ENCODE peak calls at places on chromosomes 5 and 9, in eight cellular contexts. One of them, this sample, is unnamed.

GRCh38 chr5:7714697-7715096 is 136.2 kb downstream of the CFAP90 start:
- DNase-seq in neuronal stem cell: no peak
- DNase-seq in germinal center: no peak
- DNase-seq in A172: peak; percentile 40
- DNase-seq in activated T-cell treated with anti-CD3 and anti-CD28 coated beads for 1 hour: no peak
- DNase-seq in astrocyte of the spinal cord: peak; percentile 23
- DNase-seq in neural progenitor cell: no peak
- DNase-seq in stimulated activated CD4-positive, alpha-beta T cell treated with anti-CD3 and anti-CD28 coated beads, Interleukin-1b, Interleukin-23, amount 100 ng/mL, for 24 hours: no peak
- DNase-seq in this sample: no peak

GRCh38 chr9:111975709-111976108 is 79.1 kb downstream of the UGCG start:
- DNase-seq in neuronal stem cell: no peak
- DNase-seq in germinal center: peak; percentile 30
- DNase-seq in A172: no peak
- DNase-seq in activated T-cell treated with anti-CD3 and anti-CD28 coated beads for 1 hour: peak; percentile 2
- DNase-seq in astrocyte of the spinal cord: no peak
- DNase-seq in neural progenitor cell: peak; percentile 40
- DNase-seq in stimulated activated CD4-positive, alpha-beta T cell treated with anti-CD3 and anti-CD28 coated beads, Interleukin-1b, Interleukin-23, amount 100 ng/mL, for 24 hours: no peak
- DNase-seq in this sample: no peak

GRCh38 chr5:32173394-32174010 is 617 bp downstream of the GOLPH3 start:
- DNase-seq in neuronal stem cell: no peak
- DNase-seq in germinal center: peak; percentile 54
- DNase-seq in A172: peak; percentile 36
- DNase-seq in activated T-cell treated with anti-CD3 and anti-CD28 coated beads for 1 hour: peak; percentile 16
- DNase-seq in astrocyte of the spinal cord: no peak
- DNase-seq in neural progenitor cell: peak; percentile 79
- DNase-seq in stimulated activated CD4-positive, alpha-beta T cell treated with anti-CD3 and anti-CD28 coated beads, Interleukin-1b, Interleukin-23, amount 100 ng/mL, for 24 hours: no peak
- DNase-seq in this sample: peak; percentile 44

GRCh38 chr5:157607371-157608161 is 32.0 kb upstream of the ADAM19 start:
- DNase-seq in neuronal stem cell: no peak
- DNase-seq in germinal center: no peak
- DNase-seq in A172: peak; percentile 81
- DNase-seq in activated T-cell treated with anti-CD3 and anti-CD28 coated beads for 1 hour: peak; percentile 51
- DNase-seq in astrocyte of the spinal cord: peak; percentile 57
- DNase-seq in neural progenitor cell: no peak
- DNase-seq in stimulated activated CD4-positive, alpha-beta T cell treated with anti-CD3 and anti-CD28 coated beads, Interleukin-1b, Interleukin-23, amount 100 ng/mL, for 24 hours: no peak
- DNase-seq in this sample: no peak

GRCh38 chr9:138009016-138009415 is 131.4 kb downstream of the CACNA1B start:
- DNase-seq in neuronal stem cell: no peak
- DNase-seq in germinal center: no peak
- DNase-seq in A172: no peak
- DNase-seq in activated T-cell treated with anti-CD3 and anti-CD28 coated beads for 1 hour: no peak
- DNase-seq in astrocyte of the spinal cord: no peak
- DNase-seq in neural progenitor cell: no peak
- DNase-seq in stimulated activated CD4-positive, alpha-beta T cell treated with anti-CD3 and anti-CD28 coated beads, Interleukin-1b, Interleukin-23, amount 100 ng/mL, for 24 hours: no peak
- DNase-seq in this sample: no peak

GRCh38 chr5:122870219-122870856 is 24.9 kb downstream of the SNX24 start:
- DNase-seq in neuronal stem cell: no peak
- DNase-seq in germinal center: no peak
- DNase-seq in A172: peak; percentile 22
- DNase-seq in activated T-cell treated with anti-CD3 and anti-CD28 coated beads for 1 hour: no peak
- DNase-seq in astrocyte of the spinal cord: peak; percentile 21
- DNase-seq in neural progenitor cell: no peak
- DNase-seq in stimulated activated CD4-positive, alpha-beta T cell treated with anti-CD3 and anti-CD28 coated beads, Interleukin-1b, Interleukin-23, amount 100 ng/mL, for 24 hours: no peak
- DNase-seq in this sample: no peak

GRCh38 chr5:76804266-76804665 is 14.6 kb upstream of the F2RL1 start:
- DNase-seq in neuronal stem cell: no peak
- DNase-seq in germinal center: no peak
- DNase-seq in A172: peak; percentile 49
- DNase-seq in activated T-cell treated with anti-CD3 and anti-CD28 coated beads for 1 hour: no peak
- DNase-seq in astrocyte of the spinal cord: peak; percentile 90
- DNase-seq in neural progenitor cell: no peak
- DNase-seq in stimulated activated CD4-positive, alpha-beta T cell treated with anti-CD3 and anti-CD28 coated beads, Interleukin-1b, Interleukin-23, amount 100 ng/mL, for 24 hours: no peak
- DNase-seq in this sample: no peak

GRCh38 chr5:59698774-59699173 is 194.8 kb downstream of the PDE4D start:
- DNase-seq in neuronal stem cell: no peak
- DNase-seq in germinal center: no peak
- DNase-seq in A172: no peak
- DNase-seq in activated T-cell treated with anti-CD3 and anti-CD28 coated beads for 1 hour: no peak
- DNase-seq in astrocyte of the spinal cord: no peak
- DNase-seq in neural progenitor cell: no peak
- DNase-seq in stimulated activated CD4-positive, alpha-beta T cell treated with anti-CD3 and anti-CD28 coated beads, Interleukin-1b, Interleukin-23, amount 100 ng/mL, for 24 hours: no peak
- DNase-seq in this sample: no peak

GRCh38 chr5:124511791-124512190 is 234.6 kb downstream of the ZNF608 start:
- DNase-seq in neuronal stem cell: no peak
- DNase-seq in germinal center: no peak
- DNase-seq in A172: no peak
- DNase-seq in activated T-cell treated with anti-CD3 and anti-CD28 coated beads for 1 hour: no peak
- DNase-seq in astrocyte of the spinal cord: no peak
- DNase-seq in neural progenitor cell: no peak
- DNase-seq in stimulated activated CD4-positive, alpha-beta T cell treated with anti-CD3 and anti-CD28 coated beads, Interleukin-1b, Interleukin-23, amount 100 ng/mL, for 24 hours: no peak
- DNase-seq in this sample: no peak

GRCh38 chr5:121144764-121145163 is 680.7 kb downstream of the PRR16 start:
- DNase-seq in neuronal stem cell: no peak
- DNase-seq in germinal center: no peak
- DNase-seq in A172: peak; percentile 60
- DNase-seq in activated T-cell treated with anti-CD3 and anti-CD28 coated beads for 1 hour: no peak
- DNase-seq in astrocyte of the spinal cord: peak; percentile 51
- DNase-seq in neural progenitor cell: no peak
- DNase-seq in stimulated activated CD4-positive, alpha-beta T cell treated with anti-CD3 and anti-CD28 coated beads, Interleukin-1b, Interleukin-23, amount 100 ng/mL, for 24 hours: no peak
- DNase-seq in this sample: no peak

GRCh38 chr5:131521252-131521651 is 113.8 kb downstream of the RAPGEF6 start:
- DNase-seq in neuronal stem cell: no peak
- DNase-seq in germinal center: no peak
- DNase-seq in A172: peak; percentile 63
- DNase-seq in activated T-cell treated with anti-CD3 and anti-CD28 coated beads for 1 hour: no peak
- DNase-seq in astrocyte of the spinal cord: peak; percentile 42
- DNase-seq in neural progenitor cell: no peak
- DNase-seq in stimulated activated CD4-positive, alpha-beta T cell treated with anti-CD3 and anti-CD28 coated beads, Interleukin-1b, Interleukin-23, amount 100 ng/mL, for 24 hours: no peak
- DNase-seq in this sample: no peak

GRCh38 chr9:14661421-14662059 is 31.7 kb downstream of the ZDHHC21 start:
- DNase-seq in neuronal stem cell: no peak
- DNase-seq in germinal center: peak; percentile 2
- DNase-seq in A172: peak; percentile 10
- DNase-seq in activated T-cell treated with anti-CD3 and anti-CD28 coated beads for 1 hour: no peak
- DNase-seq in astrocyte of the spinal cord: peak; percentile 48
- DNase-seq in neural progenitor cell: peak; percentile 22
- DNase-seq in stimulated activated CD4-positive, alpha-beta T cell treated with anti-CD3 and anti-CD28 coated beads, Interleukin-1b, Interleukin-23, amount 100 ng/mL, for 24 hours: no peak
- DNase-seq in this sample: no peak

GRCh38 chr9:107425110-107426025 is 64.2 kb downstream of the KLF4 start:
- DNase-seq in neuronal stem cell: peak; percentile 56
- DNase-seq in germinal center: peak; percentile 45
- DNase-seq in A172: no peak
- DNase-seq in activated T-cell treated with anti-CD3 and anti-CD28 coated beads for 1 hour: peak; percentile 33
- DNase-seq in astrocyte of the spinal cord: peak; percentile 50
- DNase-seq in neural progenitor cell: peak; percentile 85
- DNase-seq in stimulated activated CD4-positive, alpha-beta T cell treated with anti-CD3 and anti-CD28 coated beads, Interleukin-1b, Interleukin-23, amount 100 ng/mL, for 24 hours: no peak
- DNase-seq in this sample: peak; percentile 58

GRCh38 chr9:111040494-111040893 is 2.2 kb upstream of the LPAR1 start:
- DNase-seq in neuronal stem cell: no peak
- DNase-seq in germinal center: no peak
- DNase-seq in A172: no peak
- DNase-seq in activated T-cell treated with anti-CD3 and anti-CD28 coated beads for 1 hour: no peak
- DNase-seq in astrocyte of the spinal cord: no peak
- DNase-seq in neural progenitor cell: no peak
- DNase-seq in stimulated activated CD4-positive, alpha-beta T cell treated with anti-CD3 and anti-CD28 coated beads, Interleukin-1b, Interleukin-23, amount 100 ng/mL, for 24 hours: no peak
- DNase-seq in this sample: no peak